ENCODE peak calls at places on chromosomes 4 and X, in nine cellular contexts. I is hepatocyte, F is cardiac muscle cell, B is PC-3, E is heart right ventricle, V is IMR-90, H is tibial nerve, C is Peyer's patch, R is stomach. Z is an unnamed sample.

GRCh38 chr4:7034262-7035081 is 8.7 kb upstream of the TADA2B start:
- DNase-seq in V (peak; percentile 67), F (peak; percentile 34), B (peak; percentile 88), R (peak; percentile 83), H (no peak), I (peak; percentile 78), E (no peak), C (no peak), Z (no peak)

GRCh38 chr4:52751349-52751911 is at the start of gene ERVMER34-1:
- DNase-seq in C (no peak), F (peak; percentile 48), H (no peak), I (peak; percentile 72), E (peak; percentile 56), B (peak; percentile 83), R (peak; percentile 83), V (no peak), Z (peak; percentile 69)

GRCh38 chr4:127479031-127479622 is 153.6 kb upstream of the INTU start:
- DNase-seq in E (no peak), R (no peak), B (peak; percentile 40), C (no peak), F (peak; percentile 57), H (no peak), V (peak; percentile 52), I (peak; percentile 68), Z (no peak)

GRCh38 chrX:130125090-130125489 is 14.8 kb upstream of the ELF4 start:
- DNase-seq in I (peak; percentile 51), F (peak; percentile 94), V (no peak), R (peak; percentile 83), C (no peak), B (no peak), H (peak; percentile 28), E (peak; percentile 62), Z (peak; percentile 91)

GRCh38 chrX:19563746-19564145 is 48.4 kb upstream of the MAP3K15 start:
- DNase-seq in F (no peak), H (no peak), E (no peak), I (no peak), R (no peak), V (no peak), B (no peak), C (no peak), Z (no peak)

GRCh38 chrX:11129546-11129945 is 18.4 kb downstream of the HCCS start:
- DNase-seq in R (no peak), C (no peak), I (no peak), H (no peak), F (no peak), E (no peak), B (no peak), V (no peak), Z (no peak)

GRCh38 chr4:26192921-26193894 is 127.6 kb upstream of the RBPJ start:
- DNase-seq in F (no peak), V (no peak), H (no peak), I (no peak), C (no peak), B (no peak), E (no peak), R (no peak), Z (no peak)

GRCh38 chr4:145098675-145099037 is 545 bp downstream of the ABCE1 start:
- DNase-seq in V (peak; percentile 66), H (no peak), C (peak; percentile 25), E (peak; percentile 40), B (peak; percentile 62), I (peak; percentile 60), F (peak; percentile 57), R (no peak), Z (peak; percentile 70)

GRCh38 chrX:136259543-136259942 is 8.3 kb upstream of the MAP7D3 start:
- DNase-seq in C (no peak), B (no peak), V (peak; percentile 68), R (no peak), I (no peak), H (no peak), E (no peak), F (peak; percentile 79), Z (no peak)

GRCh38 chrX:111447298-111447697 is 35.3 kb upstream of the DCX start:
- DNase-seq in I (peak; percentile 56), C (no peak), V (no peak), R (no peak), E (no peak), B (peak; percentile 22), H (no peak), F (peak; percentile 4), Z (no peak)
- TF ChIP-seq CTCF in I (peak; percentile 44), C (no peak), V (peak; percentile 4), R (no peak), E (peak; percentile 30), B (peak; percentile 36), H (no peak), F (peak; percentile 20), Z (no peak)

DNA sequence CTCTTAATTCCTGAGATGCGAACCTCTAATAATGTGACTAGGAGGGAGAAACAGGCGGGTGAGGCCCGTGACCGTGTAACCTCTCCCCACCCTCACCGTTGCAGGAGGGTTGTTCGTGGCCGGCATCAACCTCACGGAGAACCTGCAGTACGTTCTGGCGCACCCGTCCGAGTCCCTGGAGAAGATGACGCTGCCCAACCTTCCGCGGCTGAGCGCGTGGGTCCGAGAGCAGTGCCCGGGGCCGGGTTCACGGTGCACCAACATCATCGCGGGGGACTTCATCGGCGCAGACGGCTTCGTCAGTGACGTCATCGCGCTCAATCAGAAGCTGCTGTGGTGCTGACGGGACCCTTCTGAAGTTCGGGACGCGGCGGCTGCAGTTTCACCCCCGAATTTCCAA is 17.8 kb downstream of the PLCXD1 start:
- DNase-seq in V (no peak), F (no peak), H (no peak), E (no peak), R (no peak), I (no peak), C (no peak), B (no peak), Z (peak; percentile 66)
- H3K36me3 ChIP-seq in V (peaks cover 45% of the 10 kb centered on the region), F (peaks cover 14% of the 10 kb centered on the region), H (no peaks in the 10 kb centered on the region), E (peaks cover 9% of the 10 kb centered on the region), R (peaks cover 19% of the 10 kb centered on the region), I (no peaks in the 10 kb centered on the region), C (no peaks in the 10 kb centered on the region), B (peaks cover 6% of the 10 kb centered on the region), Z (peaks cover 56% of the 10 kb centered on the region)

GRCh38 chr4:170111100-170111499 is 21.3 kb upstream of the AADAT start:
- DNase-seq in B (no peak), R (no peak), H (no peak), F (no peak), E (no peak), I (no peak), C (no peak), V (no peak), Z (no peak)
- H3K4me3 ChIP-seq in B (no peak overlapping the region), R (no peak overlapping the region), H (no peak overlapping the region), F (no peak overlapping the region), E (no peak overlapping the region), I (no peak overlapping the region), C (no peak overlapping the region), V (no peak overlapping the region), Z (no peak overlapping the region)

GRCh38 chr4:115906428-115906827 is 793.0 kb upstream of the NDST4 start:
- DNase-seq in H (no peak), C (no peak), F (no peak), B (no peak), R (no peak), E (no peak), I (no peak), V (no peak), Z (no peak)
- TF ChIP-seq CTCF in H (no peak), C (no peak), F (no peak), B (no peak), R (no peak), E (no peak), I (no peak), V (no peak), Z (no peak)

GRCh38 chr4:39452860-39453587 is 5.7 kb downstream of the RPL9 start:
- DNase-seq in B (no peak), R (no peak), C (no peak), E (no peak), H (no peak), I (no peak), F (no peak), V (no peak), Z (no peak)

GRCh38 chr4:39456946-39457763 is 1.6 kb downstream of the RPL9 start:
- DNase-seq in C (no peak), R (no peak), V (no peak), H (no peak), E (no peak), B (no peak), F (no peak), I (no peak), Z (no peak)

GRCh38 chr4:39453738-39454137 is 5.0 kb downstream of the RPL9 start:
- DNase-seq in E (no peak), R (no peak), I (no peak), V (no peak), H (no peak), F (no peak), B (no peak), C (no peak), Z (no peak)

GRCh38 chr4:39455486-39455885 is 3.2 kb downstream of the RPL9 start:
- DNase-seq in H (no peak), E (no peak), B (no peak), V (no peak), I (no peak), R (no peak), C (no peak), F (no peak), Z (no peak)

DNA sequence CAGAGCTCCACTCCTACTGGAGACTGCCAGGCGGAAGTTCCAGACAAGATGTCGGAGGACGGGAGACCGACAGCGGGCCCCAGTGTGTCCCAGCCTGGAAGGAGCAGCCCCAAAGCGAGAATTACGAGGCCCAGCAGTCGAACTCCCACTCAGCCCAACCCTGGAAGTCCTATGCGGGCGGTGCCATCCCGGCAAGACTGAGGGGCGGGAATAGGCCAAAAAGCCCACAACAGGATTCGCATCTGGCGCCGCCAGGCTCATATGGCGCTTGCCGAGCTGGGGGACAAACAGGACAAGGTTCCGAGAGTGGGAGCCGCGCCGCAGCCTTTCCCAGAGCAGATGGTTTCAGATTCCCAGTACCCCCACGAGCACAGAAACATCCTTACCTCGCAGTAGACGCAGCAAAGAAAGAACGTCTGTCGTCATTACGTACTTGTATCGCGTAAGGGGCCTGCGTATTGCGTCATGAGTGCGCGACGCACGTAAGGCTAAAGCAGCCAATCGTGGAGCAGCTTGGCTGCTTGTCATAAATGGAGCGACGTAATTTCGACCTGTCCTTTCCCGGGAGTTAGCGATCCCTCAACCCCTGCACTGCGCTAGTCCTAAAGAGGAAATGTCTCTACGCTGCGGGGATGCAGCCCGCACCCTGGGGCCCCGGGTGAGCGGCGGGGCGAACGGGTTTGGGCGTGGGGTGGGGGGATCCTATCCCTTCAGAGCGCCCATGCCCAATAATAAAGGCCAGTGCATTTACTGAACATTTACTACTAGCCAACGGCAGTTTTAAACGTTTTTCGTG is at the start of the genes LIAS and RPL9:
- DNase-seq in E (peak; percentile 96), F (peak; percentile 100), R (peak; percentile 98), B (peak; percentile 97), H (peak; percentile 96), C (peak; percentile 94), V (peak; percentile 100), I (peak; percentile 98), Z (peak; percentile 99)
- H3K36me3 ChIP-seq in E (peaks cover 40% of the 10 kb centered on the region), F (peaks cover 49% of the 10 kb centered on the region), R (peaks cover 36% of the 10 kb centered on the region), B (peaks cover 42% of the 10 kb centered on the region), H (peaks cover 7% of the 10 kb centered on the region), C (no peaks in the 10 kb centered on the region), V (peaks cover 24% of the 10 kb centered on the region), I (peaks cover 8% of the 10 kb centered on the region), Z (peaks cover 5% of the 10 kb centered on the region)

Z was measured in sigmoid colon.